ENCODE peak calls at places on chromosome 6, in nine cellular contexts. Y, T, V, F, Z, M, Q, X and I are unnamed samples.

GRCh38 chr6:46305833-46306232 is 135.1 kb upstream of the ENPP5 start:
- DNase-seq in Y (no peak), T (no peak), V (no peak), F (no peak), Z (no peak), M (no peak), Q (no peak), X (no peak), I (no peak)

GRCh38 chr6:151260191-151260590 is 20.4 kb downstream of the AKAP12 start:
- DNase-seq in Y (no peak), T (no peak), V (no peak), F (no peak), Z (no peak), M (no peak), Q (no peak), X (no peak), I (peak)

GRCh38 chr6:142152731-142153130 is 5.7 kb downstream of the VTA1 start:
- DNase-seq in Y (no peak), T (peak), V (peak), F (no peak), Z (no peak), M (no peak), Q (no peak), X (no peak), I (peak)

GRCh38 chr6:52157301-52157930 is 28.8 kb upstream of the IL17A start:
- DNase-seq in Y (no peak), T (peak), V (no peak), F (no peak), Z (no peak), M (no peak), Q (peak), X (no peak), I (peak)

GRCh38 chr6:106461084-106461483 is 100.6 kb downstream of the CRYBG1 start:
- DNase-seq in Y (no peak), T (no peak), V (no peak), F (no peak), Z (no peak), M (no peak), Q (no peak), X (no peak), I (no peak)

GRCh38 chr6:139852484-139853140 is 478.2 kb upstream of the CITED2 start:
- DNase-seq in Y (no peak), T (peak), V (peak), F (no peak), Z (peak), M (no peak), Q (peak), X (no peak), I (peak)

GRCh38 chr6:28531479-28532128 is 5.9 kb downstream of the GPX5 start:
- DNase-seq in Y (no peak), T (no peak), V (no peak), F (no peak), Z (no peak), M (no peak), Q (no peak), X (no peak), I (no peak)

GRCh38 chr6:13513606-13514502 is 26.5 kb upstream of the GFOD1 start:
- DNase-seq in Y (no peak), T (no peak), V (no peak), F (no peak), Z (no peak), M (no peak), Q (no peak), X (no peak), I (no peak)

GRCh38 chr6:107832146-107833056 is 8.3 kb upstream of the SCML4 start:
- DNase-seq in Y (no peak), T (no peak), V (no peak), F (no peak), Z (no peak), M (no peak), Q (no peak), X (no peak), I (no peak)

GRCh38 chr6:108417027-108417426 is 122.2 kb downstream of the AFG1L start:
- DNase-seq in Y (no peak), T (no peak), V (no peak), F (no peak), Z (no peak), M (no peak), Q (peak), X (no peak), I (no peak)

GRCh38 chr6:100712997-100713396 is 168.1 kb downstream of the ASCC3 start:
- DNase-seq in Y (no peak), T (no peak), V (no peak), F (no peak), Z (no peak), M (no peak), Q (no peak), X (no peak), I (no peak)

GRCh38 chr6:146357578-146358340 is 185.9 kb upstream of the RAB32 start:
- DNase-seq in Y (no peak), T (peak), V (peak), F (no peak), Z (no peak), M (no peak), Q (peak), X (no peak), I (peak)

GRCh38 chr6:101069191-101069795 is 188.2 kb upstream of the ASCC3 start:
- DNase-seq in Y (no peak), T (no peak), V (no peak), F (no peak), Z (no peak), M (no peak), Q (no peak), X (no peak), I (peak)

GRCh38 chr6:44731485-44732095 is 344.1 kb downstream of the CDC5L start:
- DNase-seq in Y (no peak), T (peak), V (no peak), F (no peak), Z (no peak), M (no peak), Q (no peak), X (no peak), I (no peak)
- TF ChIP-seq CTCF in Y (no peak), T (no peak), V (no peak), F (no peak), Z (no peak), M (no peak), Q (no peak), X (no peak), I (no peak)

GRCh38 chr6:157613011-157613522 is 210.0 kb upstream of the SNX9 start:
- DNase-seq in Y (no peak), T (peak), V (peak), F (no peak), Z (peak), M (no peak), Q (peak), X (no peak), I (peak)
- H3K4me3 ChIP-seq in Y (no peak), T (peak), V (no peak), F (no peak), Z (no peak), M (no peak), Q (no peak), X (no peak), I (no peak)

DNA sequence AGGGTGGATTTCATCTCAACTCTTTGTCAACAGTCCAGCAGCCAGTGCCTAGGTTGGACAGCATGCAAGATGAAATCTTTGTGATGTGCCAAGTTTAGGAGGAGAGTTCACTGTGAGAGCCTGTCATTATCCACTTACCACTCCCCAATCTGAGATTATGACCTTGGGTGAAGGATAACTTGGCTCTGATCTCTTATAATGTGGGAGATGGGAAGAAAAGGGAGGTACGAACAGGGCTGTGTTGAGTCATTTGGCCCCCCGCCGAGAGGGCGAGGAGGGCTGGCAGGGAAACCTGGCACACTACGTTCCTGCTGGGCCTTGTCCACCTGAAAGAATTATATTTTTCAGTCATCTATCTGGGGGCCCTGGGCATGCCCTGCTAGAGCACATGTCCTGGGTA is 35.8 kb downstream of the LAMA4 start:
- DNase-seq in Y (no peak), T (peak), V (no peak), F (no peak), Z (no peak), M (peak), Q (no peak), X (no peak), I (peak)
- TF ChIP-seq CTCF in Y (no peak), T (no peak), V (no peak), F (no peak), Z (no peak), M (no peak), Q (no peak), X (no peak), I (no peak)

GRCh38 chr6:27100921-27101320 is 146.6 kb upstream of the PRSS16 start:
- DNase-seq in Y (no peak), T (no peak), V (no peak), F (no peak), Z (no peak), M (no peak), Q (no peak), X (no peak), I (no peak)

GRCh38 chr6:27092316-27092692 is 155.2 kb upstream of the PRSS16 start:
- DNase-seq in Y (no peak), T (no peak), V (no peak), F (no peak), Z (no peak), M (no peak), Q (no peak), X (peak), I (no peak)

GRCh38 chr6:27098956-27099355 is 148.5 kb upstream of the PRSS16 start:
- DNase-seq in Y (no peak), T (no peak), V (no peak), F (no peak), Z (no peak), M (no peak), Q (no peak), X (no peak), I (no peak)

GRCh38 chr6:27095914-27096313 is 151.6 kb upstream of the PRSS16 start:
- DNase-seq in Y (no peak), T (no peak), V (no peak), F (no peak), Z (no peak), M (no peak), Q (no peak), X (no peak), I (no peak)

GRCh38 chr6:27096834-27097511 is 150.5 kb upstream of the PRSS16 start:
- DNase-seq in Y (no peak), T (peak), V (no peak), F (no peak), Z (peak), M (no peak), Q (no peak), X (peak), I (peak)
- H3K4me3 ChIP-seq in Y (peak), T (peak), V (peak), F (peak), Z (peak), M (peak), Q (peak), X (peak), I (peak)

GRCh38 chr6:166438211-166438861 is 55.6 kb upstream of the MPC1 start:
- DNase-seq in Y (no peak), T (no peak), V (no peak), F (no peak), Z (no peak), M (no peak), Q (no peak), X (no peak), I (no peak)
- TF ChIP-seq CTCF in Y (no peak), T (no peak), V (no peak), F (no peak), Z (no peak), M (no peak), Q (no peak), X (no peak), I (no peak)

GRCh38 chr6:118896339-118897136 is 2.6 kb downstream of the ASF1A start:
- DNase-seq in Y (no peak), T (peak), V (no peak), F (no peak), Z (peak), M (no peak), Q (no peak), X (peak), I (peak)

GRCh38 chr6:118895241-118895561 is 1.2 kb downstream of the ASF1A start:
- DNase-seq in Y (no peak), T (no peak), V (no peak), F (no peak), Z (no peak), M (no peak), Q (no peak), X (no peak), I (no peak)

GRCh38 chr6:118893882-118894424 is at the start of gene ASF1A:
- DNase-seq in Y (peak), T (peak), V (peak), F (peak), Z (peak), M (peak), Q (peak), X (peak), I (peak)

GRCh38 chr6:118893095-118893881 is 664 bp upstream of the ASF1A start:
- DNase-seq in Y (peak), T (peak), V (peak), F (peak), Z (peak), M (no peak), Q (no peak), X (no peak), I (peak)

DNA sequence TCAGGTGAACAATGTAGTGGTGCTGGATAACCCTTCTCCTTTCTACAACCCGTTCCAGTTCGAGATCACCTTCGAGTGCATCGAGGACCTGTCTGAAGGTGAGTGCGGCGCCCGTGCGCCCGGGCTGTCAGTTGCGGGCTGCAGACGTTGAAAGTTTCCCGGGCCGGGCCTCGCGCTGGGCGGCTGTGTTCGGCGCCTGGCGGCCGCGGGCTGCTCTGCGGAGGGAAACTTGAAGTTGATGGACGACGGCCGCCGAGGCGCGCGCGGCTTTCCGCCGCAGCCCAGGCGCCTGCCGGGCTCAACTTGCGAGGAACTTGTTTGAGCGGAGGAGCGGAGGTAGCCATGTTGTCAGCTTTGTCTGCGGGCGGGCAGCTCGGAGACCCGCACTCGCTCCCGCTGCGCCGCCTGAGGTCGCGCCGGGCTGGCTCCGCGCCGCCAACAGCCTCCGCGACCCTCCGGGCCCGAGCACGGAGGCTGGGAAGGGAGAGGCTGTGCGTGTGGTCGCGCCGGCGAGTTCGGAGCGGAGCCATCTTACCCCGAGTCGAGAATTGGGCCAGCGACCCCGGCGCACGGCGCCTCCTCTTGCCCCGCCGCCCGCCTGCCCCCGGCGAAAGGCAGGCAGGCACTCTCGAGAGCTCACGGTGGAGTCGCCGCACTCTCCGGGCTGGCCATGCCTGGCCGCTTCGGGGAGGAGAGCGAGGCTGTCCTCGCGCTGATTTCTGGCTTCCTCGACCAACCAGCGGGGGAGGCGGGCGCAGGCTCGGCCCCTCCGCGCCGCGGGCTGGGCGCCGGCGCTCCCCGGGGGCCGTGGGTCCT is 681 bp downstream of the ASF1A start:
- DNase-seq in Y (peak), T (peak), V (no peak), F (peak), Z (peak), M (peak), Q (no peak), X (peak), I (peak)
- H3K4me3 ChIP-seq in Y (peak), T (peak), V (peak), F (peak), Z (peak), M (peak), Q (peak), X (peak), I (peak)

GRCh38 chr6:148374040-148374439 is 31.4 kb downstream of the SASH1 start:
- DNase-seq in Y (no peak), T (no peak), V (no peak), F (no peak), Z (no peak), M (no peak), Q (no peak), X (no peak), I (no peak)
- TF ChIP-seq CTCF in Y (no peak), T (no peak), V (no peak), F (no peak), Z (no peak), M (no peak), Q (no peak), X (no peak), I (no peak)

DNA sequence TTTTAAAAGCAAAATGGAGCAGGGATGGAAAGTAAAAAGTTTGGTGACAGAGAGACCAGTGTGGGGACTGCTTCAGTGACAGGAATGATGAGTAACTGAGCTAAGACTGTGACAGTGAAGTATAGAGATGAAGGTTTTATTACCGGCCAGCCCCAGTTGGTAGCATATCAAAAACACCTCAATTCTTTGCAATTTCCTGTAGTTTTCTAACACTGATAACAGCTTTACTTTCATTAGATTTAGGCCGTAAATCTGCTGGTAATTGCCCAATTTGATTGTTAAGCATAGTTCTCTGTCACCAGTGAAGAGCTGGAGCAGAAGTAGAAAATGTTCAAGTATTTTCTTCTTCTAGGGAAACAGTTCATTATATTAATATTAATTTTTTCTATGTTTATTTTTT is 48.6 kb upstream of the DEFB112 start:
- DNase-seq in Y (no peak), T (no peak), V (no peak), F (no peak), Z (no peak), M (no peak), Q (no peak), X (no peak), I (no peak)
- H3K4me3 ChIP-seq in Y (no peak), T (no peak), V (no peak), F (no peak), Z (no peak), M (no peak), Q (no peak), X (no peak), I (no peak)

DNA sequence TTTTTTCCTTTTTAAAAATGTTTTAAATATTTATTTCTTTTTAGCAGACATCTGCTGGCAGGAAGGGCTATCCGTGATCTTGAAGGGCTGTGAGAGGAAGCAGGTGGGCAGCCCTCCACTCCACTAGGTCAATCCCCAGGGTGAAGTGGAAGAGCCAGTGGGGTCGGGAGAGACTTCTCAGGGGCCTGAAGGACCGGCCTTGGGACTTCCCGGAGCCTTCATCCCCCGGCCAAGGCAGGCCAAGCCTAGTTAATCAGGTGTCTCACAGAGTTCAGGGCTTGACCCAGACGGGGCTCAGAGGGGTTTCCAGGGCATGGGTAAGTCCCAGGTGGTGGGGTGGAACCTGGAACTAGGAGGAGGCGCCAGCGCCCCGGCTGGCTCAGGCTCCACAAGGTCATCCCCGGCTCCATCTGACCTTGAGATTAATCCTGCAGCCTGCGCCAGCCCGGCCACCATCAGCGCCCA is 44.3 kb downstream of the MDFI start:
- DNase-seq in Y (no peak), T (peak), V (no peak), F (no peak), Z (no peak), M (no peak), Q (no peak), X (no peak), I (no peak)
- TF ChIP-seq CTCF in Y (no peak), T (no peak), V (no peak), F (no peak), Z (no peak), M (no peak), Q (no peak), X (no peak), I (no peak)